ENCODE peak calls at places on chromosome 1, in six cellular contexts. One of them, this sample, is unnamed.

GRCh38 chr1:206717237-206717989 is 32.7 kb downstream of the MAPKAPK2 start:
- DNase-seq in HFFc6: no peak
- DNase-seq in foreskin fibroblast: peak
- DNase-seq in spleen: no peak
- DNase-seq in MCF 10A: no peak
- DNase-seq in hepatocyte: no peak
- DNase-seq in this sample: no peak

GRCh38 chr1:63638471-63638870 is 45.3 kb downstream of the PGM1 start:
- DNase-seq in HFFc6: no peak
- DNase-seq in foreskin fibroblast: no peak
- DNase-seq in spleen: no peak
- DNase-seq in MCF 10A: no peak
- DNase-seq in hepatocyte: no peak
- DNase-seq in this sample: no peak

GRCh38 chr1:26833432-26834405 is 7.2 kb downstream of the ZDHHC18 start:
- DNase-seq in HFFc6: no peak
- DNase-seq in foreskin fibroblast: no peak
- DNase-seq in spleen: peak
- DNase-seq in MCF 10A: no peak
- DNase-seq in hepatocyte: no peak
- DNase-seq in this sample: no peak

GRCh38 chr1:205074084-205074483 is 10.2 kb downstream of the TMEM81 start:
- DNase-seq in HFFc6: no peak
- DNase-seq in foreskin fibroblast: no peak
- DNase-seq in spleen: no peak
- DNase-seq in MCF 10A: no peak
- DNase-seq in hepatocyte: no peak
- DNase-seq in this sample: no peak

GRCh38 chr1:198496216-198497143 is 44.0 kb downstream of the ATP6V1G3 start:
- DNase-seq in HFFc6: peak
- DNase-seq in foreskin fibroblast: peak
- DNase-seq in spleen: no peak
- DNase-seq in MCF 10A: peak
- DNase-seq in hepatocyte: no peak
- DNase-seq in this sample: no peak

GRCh38 chr1:50208296-50208695 is 99.6 kb downstream of the ELAVL4 start:
- DNase-seq in HFFc6: no peak
- DNase-seq in foreskin fibroblast: no peak
- DNase-seq in spleen: no peak
- DNase-seq in MCF 10A: peak
- DNase-seq in hepatocyte: no peak
- DNase-seq in this sample: no peak

GRCh38 chr1:169680377-169681019 is 30.9 kb downstream of the SELL start:
- DNase-seq in HFFc6: no peak
- DNase-seq in foreskin fibroblast: no peak
- DNase-seq in spleen: peak
- DNase-seq in MCF 10A: no peak
- DNase-seq in hepatocyte: no peak
- DNase-seq in this sample: no peak

GRCh38 chr1:225652726-225653462 is at the start of gene ENAH:
- DNase-seq in HFFc6: peak
- DNase-seq in foreskin fibroblast: peak
- DNase-seq in spleen: peak
- DNase-seq in MCF 10A: peak
- DNase-seq in hepatocyte: peak
- DNase-seq in this sample: no peak

GRCh38 chr1:39110325-39110851 is 84.2 kb downstream of the NDUFS5 start:
- DNase-seq in HFFc6: peak
- DNase-seq in foreskin fibroblast: peak
- DNase-seq in spleen: no peak
- DNase-seq in MCF 10A: peak
- DNase-seq in hepatocyte: no peak
- DNase-seq in this sample: no peak

GRCh38 chr1:207102659-207103058 is 1.4 kb upstream of the C4BPA start:
- DNase-seq in HFFc6: no peak
- DNase-seq in foreskin fibroblast: no peak
- DNase-seq in spleen: no peak
- DNase-seq in MCF 10A: no peak
- DNase-seq in hepatocyte: no peak
- DNase-seq in this sample: no peak

GRCh38 chr1:58432813-58433668 is 113.5 kb downstream of the OMA1 start:
- DNase-seq in HFFc6: peak
- DNase-seq in foreskin fibroblast: peak
- DNase-seq in spleen: no peak
- DNase-seq in MCF 10A: peak
- DNase-seq in hepatocyte: peak
- DNase-seq in this sample: no peak

GRCh38 chr1:89085781-89086180 is 20.8 kb upstream of the GBP1 start:
- DNase-seq in HFFc6: no peak
- DNase-seq in foreskin fibroblast: peak
- DNase-seq in spleen: no peak
- DNase-seq in MCF 10A: peak
- DNase-seq in hepatocyte: no peak
- DNase-seq in this sample: no peak

GRCh38 chr1:15923241-15923640 is 52.7 kb downstream of the ZBTB17 start:
- DNase-seq in HFFc6: peak
- DNase-seq in foreskin fibroblast: peak
- DNase-seq in spleen: no peak
- DNase-seq in MCF 10A: peak
- DNase-seq in hepatocyte: no peak
- DNase-seq in this sample: no peak

GRCh38 chr1:235113183-235113917 is 15.3 kb downstream of the TOMM20 start:
- DNase-seq in HFFc6: no peak
- DNase-seq in foreskin fibroblast: no peak
- DNase-seq in spleen: no peak
- DNase-seq in MCF 10A: no peak
- DNase-seq in hepatocyte: no peak
- DNase-seq in this sample: no peak

GRCh38 chr1:164803366-164803765 is 244.4 kb downstream of the PBX1 start:
- DNase-seq in HFFc6: no peak
- DNase-seq in foreskin fibroblast: peak
- DNase-seq in spleen: no peak
- DNase-seq in MCF 10A: no peak
- DNase-seq in hepatocyte: no peak
- DNase-seq in this sample: no peak

GRCh38 chr1:77513839-77514763 is 168.4 kb downstream of the ZZZ3 start:
- DNase-seq in HFFc6: peak
- DNase-seq in foreskin fibroblast: peak
- DNase-seq in spleen: no peak
- DNase-seq in MCF 10A: no peak
- DNase-seq in hepatocyte: no peak
- DNase-seq in this sample: no peak

GRCh38 chr1:113784104-113784779 is 25.0 kb upstream of the PHTF1 start:
- DNase-seq in HFFc6: no peak
- DNase-seq in foreskin fibroblast: no peak
- DNase-seq in spleen: no peak
- DNase-seq in MCF 10A: peak
- DNase-seq in hepatocyte: no peak
- DNase-seq in this sample: no peak

GRCh38 chr1:111204923-111205723 is 4.7 kb upstream of the DENND2D start:
- DNase-seq in HFFc6: no peak
- DNase-seq in foreskin fibroblast: no peak
- DNase-seq in spleen: no peak
- DNase-seq in MCF 10A: no peak
- DNase-seq in hepatocyte: no peak
- DNase-seq in this sample: no peak

GRCh38 chr1:6497215-6497866 is 5.9 kb upstream of the PLEKHG5 start:
- DNase-seq in HFFc6: peak
- DNase-seq in foreskin fibroblast: peak
- DNase-seq in spleen: peak
- DNase-seq in MCF 10A: no peak
- DNase-seq in hepatocyte: peak
- DNase-seq in this sample: no peak

GRCh38 chr1:31413405-31414005 is 492 bp downstream of the SERINC2 start:
- DNase-seq in HFFc6: peak
- DNase-seq in foreskin fibroblast: peak
- DNase-seq in spleen: peak
- DNase-seq in MCF 10A: peak
- DNase-seq in hepatocyte: peak
- DNase-seq in this sample: peak

GRCh38 chr1:12151465-12151864 is 15.3 kb upstream of the TNFRSF1B start:
- DNase-seq in HFFc6: no peak
- DNase-seq in foreskin fibroblast: no peak
- DNase-seq in spleen: no peak
- DNase-seq in MCF 10A: no peak
- DNase-seq in hepatocyte: no peak
- DNase-seq in this sample: no peak

GRCh38 chr1:83694449-83694848 is 304.5 kb downstream of the TTLL7 start:
- DNase-seq in HFFc6: no peak
- DNase-seq in foreskin fibroblast: no peak
- DNase-seq in spleen: no peak
- DNase-seq in MCF 10A: no peak
- DNase-seq in hepatocyte: no peak
- DNase-seq in this sample: no peak

GRCh38 chr1:83689900-83690868 is 308.7 kb downstream of the TTLL7 start:
- DNase-seq in HFFc6: no peak
- DNase-seq in foreskin fibroblast: no peak
- DNase-seq in spleen: no peak
- DNase-seq in MCF 10A: no peak
- DNase-seq in hepatocyte: no peak
- DNase-seq in this sample: no peak

GRCh38 chr1:83697220-83697619 is 301.7 kb downstream of the TTLL7 start:
- DNase-seq in HFFc6: no peak
- DNase-seq in foreskin fibroblast: no peak
- DNase-seq in spleen: no peak
- DNase-seq in MCF 10A: no peak
- DNase-seq in hepatocyte: no peak
- DNase-seq in this sample: no peak

GRCh38 chr1:83692524-83693336 is 306.2 kb downstream of the TTLL7 start:
- DNase-seq in HFFc6: no peak
- DNase-seq in foreskin fibroblast: peak
- DNase-seq in spleen: peak
- DNase-seq in MCF 10A: no peak
- DNase-seq in hepatocyte: peak
- DNase-seq in this sample: no peak

DNA sequence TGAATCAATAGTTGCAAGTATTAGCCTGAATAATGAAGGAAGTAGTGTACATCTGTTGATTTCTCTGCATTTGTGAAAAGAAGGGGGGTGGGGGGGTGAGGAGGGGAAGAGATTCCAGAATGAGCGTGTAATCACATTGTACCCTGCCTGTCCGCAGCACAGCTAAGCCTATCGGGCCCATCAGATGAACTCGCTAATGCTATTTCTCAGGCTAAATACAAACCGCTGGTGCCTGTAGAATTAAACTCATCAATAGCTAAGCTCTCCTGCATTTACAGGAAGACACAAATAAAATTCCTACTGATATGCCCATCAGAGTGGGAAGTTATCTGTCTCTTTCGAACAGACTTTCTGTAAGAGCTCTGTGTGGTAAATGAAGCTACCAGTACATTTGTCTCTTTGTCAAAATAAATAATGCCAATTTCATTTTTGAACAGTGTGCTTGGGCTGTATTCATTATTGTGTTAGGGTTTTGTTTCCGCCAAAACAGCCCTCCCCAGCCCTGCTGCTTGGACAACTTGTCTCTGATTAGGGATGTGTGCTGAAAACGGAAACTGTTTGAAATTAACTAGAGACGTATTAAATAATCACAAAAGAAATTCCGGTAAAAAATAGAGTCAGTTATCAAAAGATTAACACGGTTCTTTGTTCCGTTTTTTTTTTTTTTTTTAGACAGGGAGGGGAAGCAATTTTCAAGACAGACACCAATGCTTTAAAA is 305.4 kb downstream of the TTLL7 start:
- DNase-seq in HFFc6: no peak
- DNase-seq in foreskin fibroblast: peak
- DNase-seq in spleen: no peak
- DNase-seq in MCF 10A: no peak
- DNase-seq in hepatocyte: peak
- DNase-seq in this sample: no peak
- TF ChIP-seq CTCF in HFFc6: no peak
- TF ChIP-seq CTCF in foreskin fibroblast: no peak
- TF ChIP-seq CTCF in spleen: no peak
- TF ChIP-seq CTCF in MCF 10A: no peak
- TF ChIP-seq CTCF in hepatocyte: no peak
- TF ChIP-seq CTCF in this sample: no peak

DNA sequence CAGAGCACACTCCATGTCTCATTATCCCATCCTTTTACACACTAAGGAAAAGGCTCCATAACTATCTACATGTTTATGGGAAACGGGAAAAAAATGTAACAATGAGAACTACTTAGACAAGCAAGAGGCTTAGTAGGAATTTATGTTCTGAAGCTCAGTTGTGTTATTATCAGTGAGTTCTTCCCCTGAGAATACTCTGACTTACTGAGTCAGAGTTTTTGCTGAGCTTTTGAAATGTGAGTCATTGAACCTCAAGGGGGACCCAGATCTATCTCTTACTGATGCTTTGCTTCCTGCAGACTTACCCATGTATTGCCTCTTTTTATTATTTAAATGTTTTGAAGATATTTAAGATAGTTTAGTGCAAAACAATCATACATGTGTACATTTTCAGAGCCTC is 20.1 kb downstream of the CFHR5 start:
- DNase-seq in HFFc6: peak
- DNase-seq in foreskin fibroblast: peak
- DNase-seq in spleen: no peak
- DNase-seq in MCF 10A: peak
- DNase-seq in hepatocyte: peak
- DNase-seq in this sample: no peak
- TF ChIP-seq CTCF in HFFc6: peak
- TF ChIP-seq CTCF in foreskin fibroblast: no peak
- TF ChIP-seq CTCF in spleen: no peak
- TF ChIP-seq CTCF in MCF 10A: no peak
- TF ChIP-seq CTCF in hepatocyte: no peak
- TF ChIP-seq CTCF in this sample: no peak

DNA sequence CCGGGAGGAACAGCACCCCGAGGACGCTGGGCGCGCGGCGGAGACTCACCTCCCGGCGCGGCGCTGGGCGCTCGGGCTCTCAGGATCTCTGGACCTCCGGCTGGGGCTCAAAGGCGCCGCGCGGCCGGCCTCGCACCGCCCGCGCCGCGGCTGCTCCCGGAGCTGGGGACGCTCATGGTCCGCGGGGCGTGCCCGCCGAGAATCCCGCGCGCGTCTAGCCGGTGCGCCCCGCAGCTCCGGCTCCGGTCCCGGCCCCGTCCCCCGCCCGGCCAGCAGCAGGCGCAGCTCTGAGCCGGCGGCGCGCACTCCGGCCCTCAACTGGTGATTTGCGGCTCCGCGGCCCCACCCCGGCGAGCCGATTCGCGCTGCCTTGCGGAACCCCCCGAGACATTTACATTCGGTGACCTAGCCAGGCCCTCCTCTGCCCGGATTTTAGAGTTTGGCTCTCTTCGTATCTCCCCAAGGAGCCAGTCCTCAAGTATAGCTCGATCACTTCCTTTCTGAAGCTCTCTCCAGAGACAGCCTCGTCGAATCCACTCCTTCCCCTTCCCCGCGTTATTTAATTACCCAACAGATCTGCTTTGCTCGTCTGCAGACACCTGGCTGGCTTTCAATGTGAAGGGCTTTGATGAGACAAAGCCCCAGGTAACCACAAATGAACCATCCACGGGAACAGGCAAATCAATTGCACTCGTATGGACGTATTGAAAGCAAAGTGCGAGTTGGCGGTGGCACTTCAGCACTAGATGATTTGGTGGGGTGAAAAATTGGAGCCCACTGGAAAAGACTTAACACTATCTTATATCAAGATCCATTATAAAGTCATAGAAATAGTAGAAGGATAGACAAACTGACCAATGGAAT is at the start of gene BCAR3:
- DNase-seq in HFFc6: peak
- DNase-seq in foreskin fibroblast: peak
- DNase-seq in spleen: peak
- DNase-seq in MCF 10A: peak
- DNase-seq in hepatocyte: peak
- DNase-seq in this sample: no peak
- TF ChIP-seq CTCF in HFFc6: peak
- TF ChIP-seq CTCF in foreskin fibroblast: peak
- TF ChIP-seq CTCF in spleen: no peak
- TF ChIP-seq CTCF in MCF 10A: no peak
- TF ChIP-seq CTCF in hepatocyte: peak
- TF ChIP-seq CTCF in this sample: no peak

GRCh38 chr1:201080135-201080534 is 32.1 kb downstream of the CACNA1S start:
- DNase-seq in HFFc6: no peak
- DNase-seq in foreskin fibroblast: no peak
- DNase-seq in spleen: no peak
- DNase-seq in MCF 10A: no peak
- DNase-seq in hepatocyte: no peak
- DNase-seq in this sample: no peak
- TF ChIP-seq CTCF in HFFc6: no peak
- TF ChIP-seq CTCF in foreskin fibroblast: no peak
- TF ChIP-seq CTCF in spleen: no peak
- TF ChIP-seq CTCF in MCF 10A: peak
- TF ChIP-seq CTCF in hepatocyte: no peak
- TF ChIP-seq CTCF in this sample: no peak